ENCODE peak calls at places on chromosomes 6 and 20, in ten cellular contexts. F is kidney epithelial cell; M is astrocyte; Y is dorsolateral prefrontal cortex; Q is CD4-positive, alpha-beta T cell; B is transverse colon; J is H9; N is HepG2; D is GM06990; Z is H1. S is an unnamed sample.

GRCh38 chr6:24908555-24908954 is 27.2 kb downstream of the RIPOR2 start:
- DNase-seq in M (no peak), Q (no peak), F (no peak), B (no peak), D (no peak), Z (no peak), N (no peak), Y (no peak), J (no peak), S (no peak)

GRCh38 chr6:105608393-105608705 is 205.5 kb upstream of the PREP start:
- DNase-seq in D (no peak), M (no peak), Z (no peak), Q (no peak), J (no peak), B (no peak), F (no peak), N (no peak), Y (no peak), S (no peak)

GRCh38 chr20:44993343-44993742 is 27.0 kb downstream of the STK4 start:
- DNase-seq in Q (no peak), Z (no peak), Y (no peak), F (no peak), M (peak), J (no peak), N (no peak), D (no peak), B (no peak), S (no peak)

GRCh38 chr20:16069416-16070010 is 503.7 kb downstream of the KIF16B start:
- DNase-seq in M (no peak), Q (no peak), B (no peak), J (no peak), Y (no peak), F (peak), N (no peak), Z (no peak), D (peak), S (no peak)

GRCh38 chr6:116631379-116631990 is 15.2 kb downstream of the RSPH4A start:
- DNase-seq in Y (no peak), F (no peak), M (no peak), D (no peak), J (peak), B (no peak), N (peak), Z (no peak), Q (no peak), S (no peak)

GRCh38 chr6:4668271-4669179 is 107.7 kb upstream of the CDYL start:
- DNase-seq in J (no peak), F (no peak), B (no peak), Y (no peak), D (no peak), M (peak), N (no peak), Z (no peak), Q (no peak), S (peak)

GRCh38 chr6:83592770-83593394 is 80.5 kb downstream of the PRSS35 start:
- DNase-seq in N (peak), J (peak), M (no peak), F (no peak), D (no peak), B (no peak), Z (peak), Q (no peak), Y (no peak), S (no peak)

GRCh38 chr20:33437141-33437911 is 6.2 kb downstream of the SNTA1 start:
- DNase-seq in B (no peak), Q (no peak), Z (no peak), Y (peak), N (no peak), M (no peak), J (no peak), F (no peak), D (no peak), S (no peak)

GRCh38 chr6:33820784-33821183 is 17.0 kb upstream of the MLN start:
- DNase-seq in J (no peak), Q (no peak), Z (no peak), N (no peak), Y (no peak), B (no peak), D (no peak), F (no peak), M (no peak), S (no peak)

GRCh38 chr6:62285612-62286469 is at the start of gene KHDRBS2:
- DNase-seq in M (no peak), B (peak), Q (no peak), Z (peak), J (peak), N (peak), F (peak), D (peak), Y (peak), S (peak)

GRCh38 chr20:50519036-50519780 is 9.0 kb downstream of the PTPN1 start:
- DNase-seq in F (no peak), B (peak), Y (no peak), D (no peak), M (no peak), Z (no peak), N (no peak), J (no peak), Q (no peak), S (no peak)

GRCh38 chr6:160337301-160337700 is 10.9 kb upstream of the SLC22A3 start:
- DNase-seq in F (peak), N (no peak), M (peak), Y (no peak), Q (no peak), D (no peak), Z (no peak), B (no peak), J (no peak), S (no peak)

GRCh38 chr6:35213161-35213823 is 464 bp upstream of the SCUBE3 start:
- DNase-seq in M (no peak), J (peak), N (no peak), Q (no peak), Z (no peak), B (no peak), D (no peak), Y (no peak), F (no peak), S (peak)

GRCh38 chr20:33910056-33910455 is 83.7 kb upstream of the RALY start:
- DNase-seq in D (no peak), Z (no peak), Y (no peak), B (no peak), N (no peak), M (peak), Q (no peak), J (no peak), F (no peak), S (no peak)

GRCh38 chr20:53917145-53918009 is 153.0 kb downstream of the BCAS1 start:
- DNase-seq in Z (no peak), F (no peak), Y (no peak), N (no peak), J (no peak), Q (no peak), B (peak), D (no peak), M (peak), S (no peak)

GRCh38 chr20:25526446-25526845 is 58.9 kb downstream of the NINL start:
- DNase-seq in B (no peak), J (no peak), D (no peak), Q (no peak), F (no peak), Y (no peak), Z (no peak), M (no peak), N (no peak), S (no peak)

GRCh38 chr20:54113553-54113952 is 43.2 kb upstream of the BCAS1 start:
- DNase-seq in J (no peak), Z (no peak), B (peak), Y (no peak), M (no peak), D (no peak), N (no peak), Q (no peak), F (no peak), S (no peak)

GRCh38 chr6:133906050-133906449 is 17.1 kb downstream of the TCF21 start:
- DNase-seq in N (no peak), M (no peak), Y (no peak), F (no peak), B (no peak), J (no peak), Q (no peak), Z (no peak), D (no peak), S (no peak)

GRCh38 chr20:21555470-21556120 is 41.7 kb upstream of the NKX2-2 start:
- DNase-seq in J (no peak), F (no peak), Z (no peak), B (no peak), N (no peak), M (no peak), D (no peak), Y (no peak), Q (no peak), S (no peak)

GRCh38 chr6:107655245-107655644 is 165.3 kb downstream of the SOBP start:
- DNase-seq in D (no peak), Y (no peak), Q (no peak), J (peak), B (no peak), Z (no peak), N (no peak), M (no peak), F (no peak), S (no peak)

GRCh38 chr6:105869835-105870506 is 216.2 kb upstream of the PRDM1 start:
- DNase-seq in J (peak), M (no peak), Z (peak), Y (no peak), B (no peak), D (no peak), F (no peak), Q (no peak), N (no peak), S (no peak)

GRCh38 chr6:42045538-42046460 is 4.5 kb upstream of the TAF8 start:
- DNase-seq in Z (peak), Q (peak), N (no peak), B (peak), D (peak), Y (peak), J (peak), F (peak), M (peak), S (no peak)

GRCh38 chr20:57953638-57954037 is 243.8 kb upstream of the PMEPA1 start:
- DNase-seq in Z (no peak), M (peak), Y (no peak), B (no peak), D (no peak), Q (no peak), N (no peak), J (no peak), F (no peak), S (no peak)

GRCh38 chr6:163708459-163708858 is 293.9 kb downstream of the QKI start:
- DNase-seq in D (peak), N (no peak), F (no peak), M (no peak), Y (no peak), B (peak), Q (no peak), J (no peak), Z (no peak), S (no peak)

GRCh38 chr6:55617272-55617671 is 38.3 kb upstream of the HMGCLL1 start:
- DNase-seq in Q (no peak), Y (no peak), J (peak), D (no peak), M (peak), Z (no peak), B (no peak), F (no peak), N (peak), S (no peak)
- TF ChIP-seq CTCF in Q (no peak), Y (peak), J (peak), D (peak), M (peak), Z (peak), B (no peak), F (peak), N (peak), S (peak)

GRCh38 chr6:8005136-8005535 is 59.1 kb downstream of the BLOC1S5 start:
- DNase-seq in Z (no peak), Q (no peak), J (no peak), D (no peak), F (no peak), Y (no peak), M (peak), B (no peak), N (no peak), S (no peak)

GRCh38 chr6:8000080-8001035 is 63.8 kb downstream of the BLOC1S5 start:
- DNase-seq in J (no peak), F (no peak), B (no peak), Q (no peak), Z (no peak), D (no peak), Y (no peak), M (peak), N (no peak), S (no peak)

GRCh38 chr6:8006208-8006607 is 58.0 kb downstream of the BLOC1S5 start:
- DNase-seq in Z (no peak), J (no peak), Y (no peak), D (no peak), Q (no peak), F (no peak), M (no peak), N (peak), B (no peak), S (no peak)
- TF ChIP-seq CTCF in Z (no peak), J (peak), Y (peak), D (peak), Q (peak), F (peak), M (peak), N (peak), B (peak), S (peak)

DNA sequence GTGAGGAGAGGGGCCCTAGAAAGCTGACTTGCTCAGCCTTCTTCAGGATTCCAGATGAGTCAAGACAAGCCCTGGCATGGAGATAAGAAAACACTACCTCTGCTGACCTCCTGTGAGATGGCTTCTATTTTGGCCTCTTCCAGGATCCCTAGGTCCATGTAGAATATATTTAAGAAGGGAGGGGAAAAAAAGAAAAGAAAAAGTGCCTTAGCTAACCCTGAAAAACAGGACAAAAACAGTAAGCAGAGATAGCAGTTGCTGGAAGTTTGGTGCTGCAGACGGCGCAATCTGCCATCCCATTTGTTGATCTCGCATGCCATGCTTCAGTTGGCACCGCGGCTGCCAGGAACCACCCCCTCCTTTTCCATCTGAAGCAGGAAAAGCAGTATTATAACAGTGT is 100.0 kb downstream of the ARMC2 start:
- DNase-seq in Q (no peak), Z (no peak), Y (peak), M (no peak), D (no peak), B (no peak), F (no peak), J (no peak), N (no peak), S (no peak)
- TF ChIP-seq CTCF in Q (no peak), Z (no peak), Y (no peak), M (no peak), D (no peak), B (no peak), F (no peak), J (no peak), N (no peak), S (no peak)

DNA sequence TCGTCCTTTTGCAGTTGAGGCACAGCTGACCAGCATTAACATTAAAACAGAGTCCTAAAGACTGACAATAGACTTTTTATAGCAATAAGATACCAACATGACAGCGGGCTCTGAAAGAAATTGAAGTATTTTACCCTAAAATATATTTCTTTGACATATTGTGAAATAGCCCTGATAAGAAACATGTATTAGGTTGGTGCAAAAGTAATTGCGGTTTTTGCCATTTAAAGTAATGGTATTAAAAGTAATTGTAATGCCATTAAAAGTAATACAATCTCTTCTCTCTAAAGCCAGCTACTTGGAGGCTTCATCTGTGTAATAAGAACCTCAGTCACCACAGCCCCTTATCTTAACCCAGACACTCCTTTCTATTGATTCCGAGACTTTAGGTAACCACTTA is 394.6 kb downstream of the PREX1 start:
- DNase-seq in D (no peak), J (no peak), Q (no peak), M (no peak), N (no peak), Z (no peak), B (no peak), F (no peak), Y (no peak), S (no peak)
- TF ChIP-seq CTCF in D (no peak), J (no peak), Q (no peak), M (no peak), N (no peak), Z (no peak), B (no peak), F (no peak), Y (no peak), S (no peak)

GRCh38 chr20:4901031-4901818 is 100.1 kb downstream of the SLC23A2 start:
- DNase-seq in Q (no peak), Z (no peak), Y (no peak), M (no peak), B (no peak), N (no peak), F (no peak), D (no peak), J (no peak), S (no peak)
- TF ChIP-seq CTCF in Q (no peak), Z (no peak), Y (no peak), M (no peak), B (no peak), N (no peak), F (no peak), D (no peak), J (no peak), S (no peak)

S was measured in type B pancreatic cell.